ENCODE peak calls at places on chromosomes 12 and 14, in five cellular contexts. F, Z, X, V and C are unnamed samples.

GRCh38 chr12:52189376-52190174 is 2.2 kb downstream of the KRT80 start:
- DNase-seq in F (no peak), Z (no peak), X (no peak), V (no peak), C (no peak)

GRCh38 chr12:108193922-108194321 is 64.8 kb downstream of the WSCD2 start:
- DNase-seq in F (no peak), Z (no peak), X (no peak), V (no peak), C (no peak)

GRCh38 chr12:128629979-128630378 is 193.8 kb downstream of the SLC15A4 start:
- DNase-seq in F (no peak), Z (no peak), X (no peak), V (no peak), C (no peak)

GRCh38 chr12:32789446-32789845 is 33.7 kb upstream of the YARS2 start:
- DNase-seq in F (no peak), Z (no peak), X (no peak), V (no peak), C (no peak)

GRCh38 chr12:128823216-128823915 is 392 bp downstream of the SLC15A4 start:
- DNase-seq in F (no peak), Z (no peak), X (peak), V (peak), C (peak)

GRCh38 chr12:122097641-122098364 is 19.2 kb downstream of the MLXIP start:
- DNase-seq in F (peak), Z (no peak), X (peak), V (peak), C (peak)

GRCh38 chr14:70893842-70894237 is 13.4 kb upstream of the PCNX1 start:
- DNase-seq in F (no peak), Z (no peak), X (no peak), V (no peak), C (no peak)

GRCh38 chr12:5506821-5507231 is 74.9 kb downstream of the NTF3 start:
- DNase-seq in F (peak), Z (no peak), X (no peak), V (peak), C (no peak)

GRCh38 chr14:63343878-63344277 is 25.1 kb upstream of the GPHB5 start:
- DNase-seq in F (no peak), Z (no peak), X (no peak), V (no peak), C (no peak)

GRCh38 chr14:103543721-103544626 is 15.0 kb downstream of the TRMT61A start:
- DNase-seq in F (no peak), Z (no peak), X (no peak), V (peak), C (peak)

GRCh38 chr14:93939304-93940229 is 12.4 kb downstream of the FAM181A start:
- DNase-seq in F (peak), Z (no peak), X (peak), V (peak), C (peak)

GRCh38 chr14:64760146-64760755 is 56.0 kb downstream of the PLEKHG3 start:
- DNase-seq in F (no peak), Z (no peak), X (no peak), V (no peak), C (peak)

GRCh38 chr14:80211143-80212024 is at the start of gene DIO2:
- DNase-seq in F (peak), Z (no peak), X (no peak), V (peak), C (no peak)

GRCh38 chr14:59406454-59407245 is 58.5 kb downstream of the GPR135 start:
- DNase-seq in F (peak), Z (no peak), X (no peak), V (no peak), C (no peak)

GRCh38 chr12:114863911-114864310 is 179.9 kb upstream of the TBX3 start:
- DNase-seq in F (no peak), Z (no peak), X (no peak), V (no peak), C (no peak)

GRCh38 chr14:75096959-75097358 is 27.5 kb downstream of the ZC2HC1C start:
- DNase-seq in F (peak), Z (no peak), X (no peak), V (no peak), C (no peak)

GRCh38 chr12:62854024-62854423 is 80.9 kb downstream of the PPM1H start:
- DNase-seq in F (no peak), Z (no peak), X (no peak), V (no peak), C (no peak)

GRCh38 chr12:20342111-20342510 is 26.2 kb upstream of the PDE3A start:
- DNase-seq in F (no peak), Z (no peak), X (no peak), V (no peak), C (no peak)

GRCh38 chr12:3137268-3137761 is 60.1 kb downstream of the TSPAN9 start:
- DNase-seq in F (peak), Z (no peak), X (no peak), V (peak), C (no peak)

GRCh38 chr12:1590083-1590979 is 4.0 kb downstream of the FBXL14 start:
- DNase-seq in F (no peak), Z (no peak), X (no peak), V (no peak), C (no peak)

GRCh38 chr14:99133563-99134332 is 138.2 kb downstream of the BCL11B start:
- DNase-seq in F (no peak), Z (peak), X (no peak), V (peak), C (no peak)

GRCh38 chr14:94961761-94962575 is 192.1 kb upstream of the GSC start:
- DNase-seq in F (no peak), Z (no peak), X (no peak), V (no peak), C (no peak)

DNA sequence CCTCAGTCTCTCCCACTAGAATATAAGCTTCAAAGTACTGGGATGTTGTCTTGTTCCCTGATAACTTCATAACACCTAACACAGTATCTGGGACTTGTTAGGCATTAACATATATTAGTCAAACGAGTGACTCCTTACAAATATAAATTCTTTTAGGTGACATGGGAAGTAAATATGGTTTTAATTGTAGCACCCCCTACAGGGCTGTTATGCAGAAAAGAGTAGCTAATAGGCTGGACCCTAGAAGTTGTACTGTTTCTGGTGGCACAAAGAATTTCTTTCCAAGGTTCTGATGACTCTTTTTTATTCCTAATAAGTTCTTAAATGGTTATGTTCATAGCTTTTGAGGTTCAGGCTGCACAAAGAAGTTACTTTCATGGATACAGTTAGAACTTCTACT is 29.8 kb downstream of the GPATCH2L start:
- DNase-seq in F (no peak), Z (no peak), X (no peak), V (no peak), C (no peak)
- TF ChIP-seq CTCF in F (no peak), Z (peak), X (no peak), V (peak), C (peak)

DNA sequence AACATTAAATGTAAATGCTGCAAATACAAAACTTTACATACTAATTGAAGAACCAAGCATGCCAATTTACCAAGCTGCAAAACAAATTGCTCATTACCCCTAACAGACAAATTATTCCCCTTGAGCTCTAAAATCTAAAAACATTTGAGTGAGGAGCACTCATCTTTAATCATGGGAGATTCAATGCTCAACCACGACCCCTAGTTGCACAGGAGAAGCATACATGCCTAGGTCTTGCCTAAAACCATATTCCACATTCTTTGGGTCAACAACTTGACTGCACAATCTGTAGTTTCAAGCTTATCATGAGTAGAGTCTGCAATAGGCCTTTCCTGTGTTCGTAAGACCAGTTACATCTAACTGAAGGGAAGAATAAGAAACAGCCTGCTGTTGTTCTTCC is 69.7 kb downstream of the MGAT4C start:
- DNase-seq in F (no peak), Z (no peak), X (no peak), V (no peak), C (no peak)
- TF ChIP-seq CTCF in F (no peak), Z (no peak), X (no peak), V (no peak), C (no peak)

GRCh38 chr12:56104109-56104814 is at the start of gene PA2G4:
- DNase-seq in F (peak), Z (peak), X (peak), V (peak), C (peak)
- TF ChIP-seq CTCF in F (no peak), Z (no peak), X (no peak), V (no peak), C (no peak)

DNA sequence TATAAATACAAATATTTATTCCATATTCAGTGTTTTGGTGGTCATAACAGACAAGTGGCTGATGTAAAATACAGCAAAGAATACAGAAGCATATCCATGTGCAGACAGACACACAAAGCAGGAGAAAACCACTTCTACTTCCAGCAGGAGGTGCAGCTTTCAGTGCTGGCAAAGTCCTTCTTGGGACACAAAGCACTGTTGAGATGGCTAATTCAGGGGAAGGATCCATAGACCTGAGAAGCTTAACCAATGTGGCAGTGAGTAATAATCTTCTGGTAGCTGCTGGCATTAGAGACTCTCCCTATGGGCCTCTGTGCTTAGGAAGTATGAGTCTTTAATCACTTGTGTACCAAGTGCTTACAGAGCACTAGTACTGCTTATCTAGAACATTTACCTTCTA is 26.8 kb downstream of the AMN1 start:
- DNase-seq in F (no peak), Z (no peak), X (no peak), V (no peak), C (no peak)
- TF ChIP-seq CTCF in F (no peak), Z (peak), X (no peak), V (peak), C (peak)

DNA sequence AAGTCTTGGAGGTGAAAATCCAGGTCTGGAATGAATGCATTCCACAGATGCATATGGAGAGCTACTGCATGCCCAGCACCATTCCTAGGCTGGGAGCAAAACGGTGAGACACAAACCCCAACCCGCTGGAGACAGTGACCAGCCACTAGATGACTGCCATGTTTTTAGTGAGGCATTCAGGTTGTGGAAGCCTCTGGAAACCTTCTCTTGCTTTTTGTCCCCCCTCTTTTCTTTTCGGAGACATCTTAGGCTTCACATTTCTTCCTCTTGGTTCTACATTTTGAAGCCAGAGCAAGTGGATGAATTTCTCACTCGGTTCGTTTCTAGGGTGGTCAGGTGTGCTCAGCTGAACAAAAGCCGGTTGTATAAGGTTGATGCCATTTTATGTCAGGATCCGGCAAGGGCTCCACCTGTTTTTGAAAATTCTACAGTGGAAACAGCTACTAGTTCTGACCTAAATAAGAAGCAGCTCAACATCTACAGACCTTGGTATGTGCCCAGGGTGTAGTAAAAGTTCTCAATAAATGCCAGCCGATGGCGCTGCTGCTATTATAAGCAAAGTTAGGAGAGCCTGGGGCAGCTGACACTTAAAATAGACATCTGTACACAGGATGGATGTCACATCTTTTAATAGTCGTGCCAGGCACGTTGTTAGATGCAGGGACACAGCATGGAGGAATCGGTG is 1.8 kb upstream of the ZNF839 start:
- DNase-seq in F (peak), Z (peak), X (no peak), V (peak), C (no peak)
- TF ChIP-seq CTCF in F (no peak), Z (peak), X (no peak), V (peak), C (no peak)

DNA sequence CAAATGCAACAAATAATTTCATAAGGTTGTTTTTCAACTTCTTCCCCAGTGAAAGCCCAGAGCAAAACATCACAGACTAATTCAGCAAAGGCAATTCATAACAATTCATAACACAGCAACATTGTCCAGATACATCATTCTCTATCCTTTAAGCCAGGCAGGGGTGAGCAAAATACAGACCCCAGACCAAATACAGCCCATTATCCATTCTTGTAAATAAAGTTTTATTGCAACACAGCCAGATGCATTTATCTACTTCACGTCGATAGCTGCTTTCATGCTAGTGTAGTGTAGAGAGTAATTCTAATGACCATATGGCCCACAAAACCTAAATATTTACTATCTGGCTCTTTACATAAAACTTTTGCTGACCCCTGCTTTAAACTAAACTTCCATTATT is 174.5 kb downstream of the DUSP6 start:
- DNase-seq in F (no peak), Z (no peak), X (no peak), V (no peak), C (no peak)
- TF ChIP-seq CTCF in F (no peak), Z (no peak), X (no peak), V (no peak), C (no peak)

GRCh38 chr14:88551936-88552565 is 2.8 kb downstream of the PTPN21 start:
- DNase-seq in F (no peak), Z (no peak), X (peak), V (no peak), C (no peak)

GRCh38 chr14:88553886-88554457 is 835 bp downstream of the PTPN21 start:
- DNase-seq in F (peak), Z (no peak), X (no peak), V (no peak), C (no peak)

GRCh38 chr14:88550078-88550477 is 4.7 kb downstream of the PTPN21 start:
- DNase-seq in F (no peak), Z (no peak), X (no peak), V (no peak), C (no peak)

GRCh38 chr14:88552859-88553258 is 1.9 kb downstream of the PTPN21 start:
- DNase-seq in F (no peak), Z (no peak), X (no peak), V (no peak), C (no peak)

DNA sequence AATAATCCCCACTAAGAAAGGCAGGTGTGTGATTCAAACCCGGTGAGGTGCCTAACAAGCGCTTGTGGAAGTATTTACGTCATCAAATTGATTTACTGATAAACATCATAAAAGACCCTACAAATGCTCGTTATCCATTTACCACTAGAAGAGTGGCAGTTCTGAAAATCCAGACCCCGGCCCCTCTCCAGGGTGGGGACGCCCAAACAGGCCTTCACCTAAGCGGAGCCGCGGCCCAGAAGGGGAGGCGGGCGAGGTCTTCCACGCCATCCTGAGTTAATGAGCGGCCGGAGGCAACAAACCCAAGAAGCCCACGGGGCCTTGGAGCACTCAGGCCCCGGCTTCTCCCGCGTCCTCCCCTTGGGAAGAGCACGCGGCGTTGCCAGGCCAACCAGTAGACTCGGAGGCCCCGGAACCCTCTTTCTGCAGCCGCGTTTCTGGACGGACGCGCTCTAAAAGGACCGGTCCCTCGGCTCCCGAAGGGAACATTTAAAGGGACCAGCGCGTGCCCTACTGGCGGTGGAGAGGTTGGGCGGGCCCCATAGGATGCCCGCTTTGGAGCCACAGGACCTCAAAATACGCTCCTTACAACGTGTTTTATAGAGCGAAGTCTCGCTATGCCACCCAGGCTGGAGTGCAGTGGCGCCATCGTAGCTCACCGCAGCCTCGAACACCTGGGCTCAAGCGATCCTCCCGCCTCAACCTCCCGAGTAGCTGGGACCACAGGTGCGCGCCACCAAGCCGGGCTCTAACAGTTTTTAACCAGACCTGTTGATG is 3.5 kb downstream of the PTPN21 start:
- DNase-seq in F (peak), Z (no peak), X (peak), V (peak), C (peak)
- TF ChIP-seq CTCF in F (no peak), Z (peak), X (no peak), V (peak), C (peak)